ENCODE peak calls at places on chromosome 14, in eight cellular contexts. One of them, this sample, is unnamed.
A peak's percentile ranks its signal among the peaks of the same experiment; 100 is the strongest.

GRCh38 chr14:75452324-75452723 is 24.5 kb downstream of the JDP2 start:
- DNase-seq in iris pigment epithelial cell: peak; percentile 38
- DNase-seq in neuronal stem cell: no peak
- DNase-seq in activated T-cell treated with anti-CD3 and anti-CD28 coated beads, Interleukin-2, amount 50 U/mL, for 72 hours: no peak
- DNase-seq in coronary artery: no peak
- DNase-seq in NCI-H1092 treated with DMSO at 0.1 percent for 48 hours: no peak
- DNase-seq in MV-4-11: no peak
- DNase-seq in left ventricle myocardium superior: peak; percentile 45
- DNase-seq in this sample: no peak

GRCh38 chr14:91750634-91751198 is 18.8 kb upstream of the CATSPERB start:
- DNase-seq in iris pigment epithelial cell: no peak
- DNase-seq in neuronal stem cell: no peak
- DNase-seq in activated T-cell treated with anti-CD3 and anti-CD28 coated beads, Interleukin-2, amount 50 U/mL, for 72 hours: no peak
- DNase-seq in coronary artery: no peak
- DNase-seq in NCI-H1092 treated with DMSO at 0.1 percent for 48 hours: no peak
- DNase-seq in MV-4-11: no peak
- DNase-seq in left ventricle myocardium superior: no peak
- DNase-seq in this sample: no peak

GRCh38 chr14:96681826-96682225 is 115.4 kb upstream of the VRK1 start:
- DNase-seq in iris pigment epithelial cell: peak; percentile 2
- DNase-seq in neuronal stem cell: no peak
- DNase-seq in activated T-cell treated with anti-CD3 and anti-CD28 coated beads, Interleukin-2, amount 50 U/mL, for 72 hours: no peak
- DNase-seq in coronary artery: no peak
- DNase-seq in NCI-H1092 treated with DMSO at 0.1 percent for 48 hours: no peak
- DNase-seq in MV-4-11: no peak
- DNase-seq in left ventricle myocardium superior: no peak
- DNase-seq in this sample: no peak

GRCh38 chr14:21680072-21680471 is 6.5 kb upstream of the OR4E1 start:
- DNase-seq in iris pigment epithelial cell: peak; percentile 72
- DNase-seq in neuronal stem cell: no peak
- DNase-seq in activated T-cell treated with anti-CD3 and anti-CD28 coated beads, Interleukin-2, amount 50 U/mL, for 72 hours: no peak
- DNase-seq in coronary artery: no peak
- DNase-seq in NCI-H1092 treated with DMSO at 0.1 percent for 48 hours: no peak
- DNase-seq in MV-4-11: no peak
- DNase-seq in left ventricle myocardium superior: no peak
- DNase-seq in this sample: peak; percentile 0

GRCh38 chr14:20787025-20787424 is 6.0 kb downstream of the RNASE6 start:
- DNase-seq in iris pigment epithelial cell: no peak
- DNase-seq in neuronal stem cell: no peak
- DNase-seq in activated T-cell treated with anti-CD3 and anti-CD28 coated beads, Interleukin-2, amount 50 U/mL, for 72 hours: no peak
- DNase-seq in coronary artery: no peak
- DNase-seq in NCI-H1092 treated with DMSO at 0.1 percent for 48 hours: no peak
- DNase-seq in MV-4-11: no peak
- DNase-seq in left ventricle myocardium superior: no peak
- DNase-seq in this sample: no peak

GRCh38 chr14:78997811-78998210 is 827.6 kb downstream of the NRXN3 start:
- DNase-seq in iris pigment epithelial cell: peak; percentile 54
- DNase-seq in neuronal stem cell: no peak
- DNase-seq in activated T-cell treated with anti-CD3 and anti-CD28 coated beads, Interleukin-2, amount 50 U/mL, for 72 hours: no peak
- DNase-seq in coronary artery: no peak
- DNase-seq in NCI-H1092 treated with DMSO at 0.1 percent for 48 hours: peak; percentile 66
- DNase-seq in MV-4-11: no peak
- DNase-seq in left ventricle myocardium superior: no peak
- DNase-seq in this sample: peak; percentile 35

GRCh38 chr14:21075719-21076437 is 5.8 kb downstream of the ARHGEF40 start:
- DNase-seq in iris pigment epithelial cell: no peak
- DNase-seq in neuronal stem cell: no peak
- DNase-seq in activated T-cell treated with anti-CD3 and anti-CD28 coated beads, Interleukin-2, amount 50 U/mL, for 72 hours: no peak
- DNase-seq in coronary artery: no peak
- DNase-seq in NCI-H1092 treated with DMSO at 0.1 percent for 48 hours: no peak
- DNase-seq in MV-4-11: no peak
- DNase-seq in left ventricle myocardium superior: no peak
- DNase-seq in this sample: no peak

GRCh38 chr14:20377171-20377570 is 33.7 kb downstream of the PARP2 start:
- DNase-seq in iris pigment epithelial cell: no peak
- DNase-seq in neuronal stem cell: no peak
- DNase-seq in activated T-cell treated with anti-CD3 and anti-CD28 coated beads, Interleukin-2, amount 50 U/mL, for 72 hours: no peak
- DNase-seq in coronary artery: no peak
- DNase-seq in NCI-H1092 treated with DMSO at 0.1 percent for 48 hours: no peak
- DNase-seq in MV-4-11: no peak
- DNase-seq in left ventricle myocardium superior: no peak
- DNase-seq in this sample: no peak

GRCh38 chr14:104104006-104104901 is 18.8 kb downstream of the ASPG start:
- DNase-seq in iris pigment epithelial cell: no peak
- DNase-seq in neuronal stem cell: no peak
- DNase-seq in activated T-cell treated with anti-CD3 and anti-CD28 coated beads, Interleukin-2, amount 50 U/mL, for 72 hours: no peak
- DNase-seq in coronary artery: no peak
- DNase-seq in NCI-H1092 treated with DMSO at 0.1 percent for 48 hours: peak; percentile 53
- DNase-seq in MV-4-11: no peak
- DNase-seq in left ventricle myocardium superior: peak; percentile 24
- DNase-seq in this sample: no peak

GRCh38 chr14:100790785-100791667 is 34.9 kb upstream of the MEG3 start:
- DNase-seq in iris pigment epithelial cell: peak; percentile 68
- DNase-seq in neuronal stem cell: no peak
- DNase-seq in activated T-cell treated with anti-CD3 and anti-CD28 coated beads, Interleukin-2, amount 50 U/mL, for 72 hours: no peak
- DNase-seq in coronary artery: no peak
- DNase-seq in NCI-H1092 treated with DMSO at 0.1 percent for 48 hours: no peak
- DNase-seq in MV-4-11: no peak
- DNase-seq in left ventricle myocardium superior: peak; percentile 15
- DNase-seq in this sample: peak; percentile 62

GRCh38 chr14:101334656-101335055 is 226.6 kb upstream of the DIO3 start:
- DNase-seq in iris pigment epithelial cell: no peak
- DNase-seq in neuronal stem cell: peak; percentile 85
- DNase-seq in activated T-cell treated with anti-CD3 and anti-CD28 coated beads, Interleukin-2, amount 50 U/mL, for 72 hours: no peak
- DNase-seq in coronary artery: no peak
- DNase-seq in NCI-H1092 treated with DMSO at 0.1 percent for 48 hours: no peak
- DNase-seq in MV-4-11: no peak
- DNase-seq in left ventricle myocardium superior: no peak
- DNase-seq in this sample: no peak

GRCh38 chr14:72906316-72906715 is 12.4 kb upstream of the DPF3 start:
- DNase-seq in iris pigment epithelial cell: peak; percentile 49
- DNase-seq in neuronal stem cell: no peak
- DNase-seq in activated T-cell treated with anti-CD3 and anti-CD28 coated beads, Interleukin-2, amount 50 U/mL, for 72 hours: no peak
- DNase-seq in coronary artery: peak; percentile 8
- DNase-seq in NCI-H1092 treated with DMSO at 0.1 percent for 48 hours: no peak
- DNase-seq in MV-4-11: no peak
- DNase-seq in left ventricle myocardium superior: no peak
- DNase-seq in this sample: peak; percentile 93

GRCh38 chr14:32762886-32763285 is 175.8 kb upstream of the NPAS3 start:
- DNase-seq in iris pigment epithelial cell: peak; percentile 79
- DNase-seq in neuronal stem cell: no peak
- DNase-seq in activated T-cell treated with anti-CD3 and anti-CD28 coated beads, Interleukin-2, amount 50 U/mL, for 72 hours: no peak
- DNase-seq in coronary artery: no peak
- DNase-seq in NCI-H1092 treated with DMSO at 0.1 percent for 48 hours: no peak
- DNase-seq in MV-4-11: no peak
- DNase-seq in left ventricle myocardium superior: no peak
- DNase-seq in this sample: peak; percentile 3

GRCh38 chr14:95156765-95157194 is 549 bp downstream of the DICER1 start:
- DNase-seq in iris pigment epithelial cell: peak; percentile 39
- DNase-seq in neuronal stem cell: no peak
- DNase-seq in activated T-cell treated with anti-CD3 and anti-CD28 coated beads, Interleukin-2, amount 50 U/mL, for 72 hours: peak; percentile 60
- DNase-seq in coronary artery: peak; percentile 81
- DNase-seq in NCI-H1092 treated with DMSO at 0.1 percent for 48 hours: peak; percentile 27
- DNase-seq in MV-4-11: no peak
- DNase-seq in left ventricle myocardium superior: peak; percentile 71
- DNase-seq in this sample: peak; percentile 22

GRCh38 chr14:89910706-89911017 is 43.9 kb downstream of the EFCAB11 start:
- DNase-seq in iris pigment epithelial cell: no peak
- DNase-seq in neuronal stem cell: no peak
- DNase-seq in activated T-cell treated with anti-CD3 and anti-CD28 coated beads, Interleukin-2, amount 50 U/mL, for 72 hours: no peak
- DNase-seq in coronary artery: no peak
- DNase-seq in NCI-H1092 treated with DMSO at 0.1 percent for 48 hours: no peak
- DNase-seq in MV-4-11: no peak
- DNase-seq in left ventricle myocardium superior: no peak
- DNase-seq in this sample: no peak

GRCh38 chr14:105487449-105487985 is 831 bp downstream of the CRIP1 start:
- DNase-seq in iris pigment epithelial cell: no peak
- DNase-seq in neuronal stem cell: no peak
- DNase-seq in activated T-cell treated with anti-CD3 and anti-CD28 coated beads, Interleukin-2, amount 50 U/mL, for 72 hours: peak; percentile 78
- DNase-seq in coronary artery: no peak
- DNase-seq in NCI-H1092 treated with DMSO at 0.1 percent for 48 hours: no peak
- DNase-seq in MV-4-11: peak; percentile 57
- DNase-seq in left ventricle myocardium superior: peak; percentile 77
- DNase-seq in this sample: no peak

GRCh38 chr14:34180428-34180827 is 229.6 kb upstream of the EGLN3 start:
- DNase-seq in iris pigment epithelial cell: no peak
- DNase-seq in neuronal stem cell: no peak
- DNase-seq in activated T-cell treated with anti-CD3 and anti-CD28 coated beads, Interleukin-2, amount 50 U/mL, for 72 hours: no peak
- DNase-seq in coronary artery: no peak
- DNase-seq in NCI-H1092 treated with DMSO at 0.1 percent for 48 hours: no peak
- DNase-seq in MV-4-11: peak; percentile 31
- DNase-seq in left ventricle myocardium superior: no peak
- DNase-seq in this sample: no peak

GRCh38 chr14:50954811-50955372 is 10.6 kb upstream of the PYGL start:
- DNase-seq in iris pigment epithelial cell: peak; percentile 81
- DNase-seq in neuronal stem cell: no peak
- DNase-seq in activated T-cell treated with anti-CD3 and anti-CD28 coated beads, Interleukin-2, amount 50 U/mL, for 72 hours: no peak
- DNase-seq in coronary artery: no peak
- DNase-seq in NCI-H1092 treated with DMSO at 0.1 percent for 48 hours: peak; percentile 34
- DNase-seq in MV-4-11: peak; percentile 62
- DNase-seq in left ventricle myocardium superior: no peak
- DNase-seq in this sample: peak; percentile 48